ENCODE peak calls at places on chromosomes 11 and 22, in nine cellular contexts. S is activated CD4-positive, alpha-beta T cell treated with anti-CD3 and anti-CD28 coated beads for 24 hours; V is CD8-positive, alpha-beta memory T cell; U is naive thymus-derived CD4-positive, alpha-beta T cell; E is anterior cingulate cortex; P is stimulated activated CD8-positive, alpha-beta memory T cell treated with anti-CD3 and anti-CD28 coated beads, Interleukin-15, amount 100 ng/mL, for 4 hours; M is EL; D is T-helper 22 cell; K is CD4-positive, CD25-positive, alpha-beta regulatory T cell. O is an unnamed sample.
A peak's percentile ranks its signal among the peaks of the same experiment; 100 is the strongest.

GRCh38 chr22:43090130-43090789 is 1.1 kb upstream of the TTLL1 start:
- DNase-seq in S (peak; percentile 24), V (no peak), U (peak; percentile 53), E (peak; percentile 28), P (no peak), M (peak; percentile 87), D (no peak), K (peak; percentile 77), O (peak; percentile 63)

GRCh38 chr11:86301742-86302091 is 323 bp upstream of the HIKESHI start:
- DNase-seq in S (no peak), V (no peak), U (no peak), E (no peak), P (no peak), M (no peak), D (no peak), K (no peak), O (no peak)

GRCh38 chr11:131129474-131129873 is 213.2 kb upstream of the SNX19 start:
- DNase-seq in S (no peak), V (no peak), U (no peak), E (no peak), P (no peak), M (no peak), D (no peak), K (no peak), O (no peak)

GRCh38 chr11:69203901-69204245 is 48.1 kb downstream of the SMIM38 start:
- DNase-seq in S (no peak), V (no peak), U (no peak), E (no peak), P (no peak), M (no peak), D (no peak), K (no peak), O (no peak)

GRCh38 chr11:61919841-61920631 is 2.7 kb upstream of the RAB3IL1 start:
- DNase-seq in S (no peak), V (no peak), U (no peak), E (no peak), P (no peak), M (no peak), D (no peak), K (no peak), O (no peak)

GRCh38 chr22:26536056-26536761 is 23.9 kb upstream of the TFIP11 start:
- DNase-seq in S (no peak), V (no peak), U (no peak), E (no peak), P (no peak), M (no peak), D (no peak), K (no peak), O (no peak)

GRCh38 chr11:102197759-102198158 is 87.5 kb downstream of the YAP1 start:
- DNase-seq in S (no peak), V (no peak), U (no peak), E (peak; percentile 5), P (no peak), M (no peak), D (no peak), K (no peak), O (no peak)

GRCh38 chr11:114017723-114018122 is 41.8 kb upstream of the ZBTB16 start:
- DNase-seq in S (no peak), V (no peak), U (no peak), E (no peak), P (no peak), M (peak; percentile 18), D (no peak), K (no peak), O (no peak)

GRCh38 chr11:122706261-122706660 is 50.7 kb downstream of the UBASH3B start:
- DNase-seq in S (no peak), V (no peak), U (no peak), E (no peak), P (no peak), M (peak; percentile 53), D (no peak), K (no peak), O (no peak)

GRCh38 chr11:27904358-27905055 is 203.4 kb downstream of the KIF18A start:
- DNase-seq in S (no peak), V (no peak), U (no peak), E (no peak), P (no peak), M (peak; percentile 93), D (no peak), K (no peak), O (no peak)

GRCh38 chr11:79167510-79168188 is 273.2 kb downstream of the TENM4 start:
- DNase-seq in S (no peak), V (no peak), U (no peak), E (no peak), P (no peak), M (no peak), D (no peak), K (no peak), O (no peak)

GRCh38 chr11:95780544-95780943 is 9.0 kb downstream of the FAM76B start:
- DNase-seq in S (no peak), V (no peak), U (no peak), E (no peak), P (no peak), M (no peak), D (no peak), K (no peak), O (no peak)

GRCh38 chr11:65891180-65892136 is 985 bp downstream of the CCDC85B start:
- DNase-seq in S (no peak), V (peak; percentile 15), U (no peak), E (no peak), P (no peak), M (peak; percentile 81), D (no peak), K (peak; percentile 34), O (no peak)

GRCh38 chr11:41301023-41301422 is 158.4 kb downstream of the LRRC4C start:
- DNase-seq in S (no peak), V (no peak), U (no peak), E (no peak), P (no peak), M (no peak), D (no peak), K (no peak), O (no peak)

GRCh38 chr11:74226907-74227306 is 55.8 kb downstream of the PPME1 start:
- DNase-seq in S (no peak), V (no peak), U (no peak), E (no peak), P (no peak), M (no peak), D (no peak), K (no peak), O (no peak)

GRCh38 chr11:130168105-130168504 is 8.5 kb downstream of the ST14 start:
- DNase-seq in S (no peak), V (no peak), U (no peak), E (no peak), P (no peak), M (peak; percentile 35), D (no peak), K (no peak), O (no peak)

GRCh38 chr11:116859175-116859574 is 21.8 kb upstream of the APOA1 start:
- DNase-seq in S (no peak), V (no peak), U (no peak), E (no peak), P (no peak), M (no peak), D (no peak), K (no peak), O (no peak)

GRCh38 chr11:75762158-75762557 is 6.4 kb upstream of the DGAT2 start:
- DNase-seq in S (no peak), V (no peak), U (no peak), E (no peak), P (no peak), M (no peak), D (no peak), K (no peak), O (no peak)